ENCODE peak calls at places on chromosomes 16 and 17, in five cellular contexts. N is neural progenitor cell, G is heart right ventricle, P is ovary, H is left ventricle myocardium inferior. I is an unnamed sample.

GRCh38 chr17:53127331-53127730 is 695.4 kb upstream of the KIF2B start:
- DNase-seq in G (no peak), N (no peak), P (no peak), H (no peak), I (no peak)

GRCh38 chr16:79439866-79440265 is 160.7 kb downstream of the MAF start:
- DNase-seq in H (no peak), N (no peak), P (no peak), G (no peak), I (no peak)

GRCh38 chr16:69204106-69204655 is 17.2 kb downstream of the SNTB2 start:
- DNase-seq in H (no peak), G (no peak), N (no peak), P (no peak), I (no peak)

GRCh38 chr16:68359398-68360191 is 48.8 kb downstream of the PRMT7 start:
- DNase-seq in P (no peak), N (no peak), H (no peak), G (no peak), I (no peak)

GRCh38 chr16:75938818-75939217 is 212.5 kb upstream of the CPHXL start:
- DNase-seq in G (no peak), P (no peak), H (no peak), N (no peak), I (no peak)

GRCh38 chr17:31654936-31655335 is 204.1 kb downstream of the COPRS start:
- DNase-seq in N (no peak), H (no peak), P (no peak), G (no peak), I (no peak)

GRCh38 chr16:84836234-84836647 is 16.5 kb downstream of the CRISPLD2 start:
- DNase-seq in H (peak; percentile 73), N (peak; percentile 85), G (peak; percentile 83), P (peak; percentile 95), I (peak; percentile 100)

GRCh38 chr16:1580256-1580655 is 31.6 kb downstream of the IFT140 start:
- DNase-seq in N (no peak), G (no peak), H (no peak), P (no peak), I (no peak)

GRCh38 chr16:15857779-15858560 is 1.1 kb upstream of the MYH11 start:
- DNase-seq in P (peak; percentile 76), N (peak; percentile 73), G (peak; percentile 27), H (peak; percentile 35), I (peak; percentile 42)

GRCh38 chr16:53257001-53257400 is 177.3 kb upstream of the RBL2 start:
- DNase-seq in H (no peak), N (no peak), G (no peak), P (no peak), I (peak; percentile 21)

GRCh38 chr16:50166511-50167500 is 13.7 kb downstream of the TENT4B start:
- DNase-seq in P (no peak), N (no peak), G (no peak), H (no peak), I (peak; percentile 55)

GRCh38 chr16:71338193-71338592 is 20.3 kb upstream of the CALB2 start:
- DNase-seq in N (no peak), H (no peak), G (no peak), P (no peak), I (no peak)

GRCh38 chr17:79707931-79708891 is 22.5 kb upstream of the ENPP7 start:
- DNase-seq in H (no peak), G (peak; percentile 30), P (peak; percentile 77), N (peak; percentile 76), I (peak; percentile 36)

GRCh38 chr16:73025506-73026131 is 22.3 kb downstream of the ZFHX3 start:
- DNase-seq in P (no peak), H (no peak), G (no peak), N (no peak), I (peak; percentile 59)

GRCh38 chr17:3695723-3696411 is at the start of gene P2RX5:
- DNase-seq in H (no peak), N (peak; percentile 76), G (no peak), P (no peak), I (peak; percentile 16)

GRCh38 chr17:43309505-43310329 is 75.9 kb upstream of the RNU2-1 start:
- DNase-seq in N (no peak), G (no peak), H (no peak), P (no peak), I (no peak)

GRCh38 chr17:66949501-66949900 is 15.0 kb upstream of the CACNG4 start:
- DNase-seq in G (no peak), H (no peak), P (no peak), N (no peak), I (peak; percentile 7)

GRCh38 chr16:88442435-88442810 is 10.7 kb upstream of the ZFPM1 start:
- DNase-seq in N (no peak), G (no peak), H (no peak), P (no peak), I (no peak)

GRCh38 chr17:80749611-80750010 is 205.0 kb downstream of the RPTOR start:
- DNase-seq in P (no peak), H (no peak), G (no peak), N (no peak), I (no peak)

GRCh38 chr16:77660311-77660710 is 62.0 kb upstream of the NUDT7 start:
- DNase-seq in H (no peak), N (peak; percentile 62), G (no peak), P (no peak), I (peak; percentile 49)

GRCh38 chr17:39926588-39927100 is 757 bp downstream of the ORMDL3 start:
- DNase-seq in N (peak; percentile 71), G (peak; percentile 41), P (no peak), H (peak; percentile 33), I (peak; percentile 52)

GRCh38 chr17:78939615-78940014 is 14.4 kb upstream of the TIMP2 start:
- DNase-seq in N (no peak), G (no peak), P (no peak), H (no peak), I (no peak)

GRCh38 chr16:75239463-75240122 is 11.8 kb downstream of the BCAR1 start:
- DNase-seq in H (no peak), P (peak; percentile 47), G (no peak), N (no peak), I (no peak)

GRCh38 chr16:12090162-12090552 is 113.6 kb downstream of the SNX29 start:
- DNase-seq in P (peak; percentile 45), N (peak; percentile 26), G (no peak), H (no peak), I (no peak)

DNA sequence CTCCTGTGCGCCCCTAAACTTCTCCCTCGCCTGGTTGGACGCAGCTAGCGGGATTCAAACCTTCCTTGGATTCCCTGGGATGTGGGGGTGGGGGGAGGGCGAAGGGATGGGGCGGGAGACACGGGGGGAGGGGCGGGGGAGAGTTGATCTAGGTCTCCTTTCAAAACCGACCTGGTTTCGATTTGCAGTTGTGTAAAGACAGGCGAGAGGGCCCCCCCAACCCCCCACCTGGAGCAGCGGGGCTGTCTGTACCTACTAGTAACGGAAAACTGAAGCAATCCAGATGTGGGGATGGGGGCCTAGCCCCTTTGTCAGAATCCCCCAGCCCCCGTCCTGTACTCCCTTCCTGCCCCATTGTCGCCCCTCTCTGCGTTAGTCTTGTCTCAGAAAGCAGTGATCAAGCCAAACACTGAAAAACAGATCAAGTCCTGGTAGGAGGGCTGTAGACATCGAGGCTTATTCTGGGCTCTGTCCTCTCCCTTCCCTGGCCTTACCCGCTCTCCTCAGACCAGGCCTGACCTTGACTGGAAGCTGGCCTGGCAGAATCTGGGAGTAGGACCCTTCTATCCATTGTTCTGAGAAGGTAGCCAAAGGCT is 902 bp downstream of the DLX4 start:
- DNase-seq in P (no peak), N (no peak), H (no peak), G (no peak), I (no peak)
- H3K4me3 ChIP-seq in P (no peak overlapping the region), N (peak overlapping the region; percentile 57), H (peak overlapping the region; percentile 64), G (no peak overlapping the region), I (no peak overlapping the region)

DNA sequence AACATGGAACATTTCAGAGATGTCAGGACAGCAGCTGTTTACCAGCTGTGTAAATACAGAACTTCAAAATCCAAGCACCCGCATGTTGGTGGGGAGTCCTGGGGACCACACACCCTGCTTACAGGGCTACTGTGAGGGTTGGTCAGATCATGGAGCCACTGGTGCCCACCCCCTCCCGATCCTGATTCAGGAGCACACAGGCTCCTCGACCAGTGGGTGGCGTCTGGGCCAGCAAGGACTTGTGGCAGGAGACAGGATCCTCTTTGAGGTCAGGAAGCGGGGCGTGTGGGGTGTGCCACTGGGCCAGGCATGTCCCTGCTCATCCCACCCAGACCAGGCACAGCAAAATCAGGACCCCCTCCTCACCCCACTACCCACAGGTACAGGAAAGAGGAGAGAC is 83.6 kb downstream of the SDK2 start:
- DNase-seq in H (no peak), P (no peak), G (no peak), N (peak; percentile 45), I (no peak)
- TF ChIP-seq CTCF in H (no peak), P (no peak), G (no peak), N (peak; percentile 23), I (no peak)

DNA sequence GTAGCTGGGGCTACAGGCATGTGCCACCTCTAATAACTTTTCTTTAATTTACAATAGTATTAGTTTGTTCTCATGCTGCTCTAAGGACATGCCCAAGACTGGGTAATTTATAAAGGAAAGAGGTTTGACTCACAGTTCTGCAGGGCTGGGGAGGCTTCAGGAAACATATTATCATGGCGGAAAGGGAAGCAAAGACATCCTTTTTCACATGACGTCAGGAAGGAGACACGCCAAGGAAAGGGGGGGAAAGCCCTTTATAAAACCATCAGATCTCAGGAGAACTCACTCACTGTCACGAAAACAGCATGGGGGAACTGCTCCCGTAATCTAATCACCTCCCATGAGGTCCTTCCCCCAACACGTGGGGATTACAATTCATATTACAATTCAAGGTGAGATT is 18.3 kb downstream of the IL4R start:
- DNase-seq in N (no peak), H (no peak), P (no peak), G (peak; percentile 74), I (no peak)
- H3K4me3 ChIP-seq in N (no peak overlapping the region), H (no peak overlapping the region), P (no peak overlapping the region), G (no peak overlapping the region), I (no peak overlapping the region)

GRCh38 chr17:37028040-37028439 is 79.3 kb downstream of the AATF start:
- DNase-seq in N (no peak), G (no peak), P (no peak), H (no peak), I (no peak)

GRCh38 chr17:37025847-37026533 is 77.2 kb downstream of the AATF start:
- DNase-seq in G (no peak), N (no peak), H (no peak), P (no peak), I (no peak)

GRCh38 chr17:37024181-37024637 is 75.5 kb downstream of the AATF start:
- DNase-seq in G (no peak), N (peak; percentile 52), P (no peak), H (no peak), I (no peak)

GRCh38 chr17:37025241-37025640 is 76.5 kb downstream of the AATF start:
- DNase-seq in G (no peak), N (no peak), P (no peak), H (no peak), I (peak; percentile 38)

DNA sequence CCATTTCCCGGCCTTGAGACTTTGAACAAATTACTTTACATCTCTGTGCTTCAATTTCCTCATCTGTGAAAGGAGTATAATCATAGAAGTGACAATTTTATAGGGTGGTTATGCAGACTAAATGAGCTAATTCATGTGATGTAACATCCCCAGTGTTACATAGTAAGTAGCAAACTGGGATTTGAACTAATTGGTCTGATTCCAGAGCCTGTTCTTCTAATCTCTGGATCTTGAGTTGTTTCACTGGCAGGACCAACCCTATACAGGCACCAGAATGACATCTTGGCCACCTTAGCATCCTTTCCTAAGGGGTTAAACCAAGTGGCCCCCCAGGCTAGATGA is 77.8 kb downstream of the AATF start:
- DNase-seq in P (no peak), G (no peak), H (no peak), N (no peak), I (peak; percentile 26)
- TF ChIP-seq CTCF in P (no peak), G (no peak), H (no peak), N (no peak), I (no peak)

I was measured in fibroblast of villous mesenchyme.